ENCODE peak calls at places on chromosomes 16 and 17, in six cellular contexts. J, R, F, L, W and V are unnamed samples.

GRCh38 chr17:44557653-44558285 is 485 bp downstream of the FZD2 start:
- DNase-seq in J (no peak), W (no peak), F (no peak), R (no peak), L (no peak), V (no peak)

GRCh38 chr17:83200231-83200699 is 120.9 kb downstream of the METRNL start:
- DNase-seq in R (no peak), J (no peak), F (no peak), W (no peak), L (no peak), V (no peak)

GRCh38 chr17:72614871-72615626 is 477.4 kb downstream of the SLC39A11 start:
- DNase-seq in W (no peak), R (peak), F (no peak), J (no peak), L (no peak), V (no peak)

GRCh38 chr17:5921919-5922318 is 148.3 kb upstream of the WSCD1 start:
- DNase-seq in W (no peak), R (no peak), L (no peak), J (no peak), F (no peak), V (no peak)

GRCh38 chr17:78044280-78044835 is 84.2 kb downstream of the TMC6 start:
- DNase-seq in L (no peak), F (no peak), R (no peak), J (no peak), W (no peak), V (no peak)

GRCh38 chr16:47979783-47980182 is 176.0 kb downstream of the ABCC12 start:
- DNase-seq in R (no peak), L (no peak), F (no peak), W (no peak), J (no peak), V (no peak)

GRCh38 chr17:65055708-65056638 is 567 bp downstream of the GNA13 start:
- DNase-seq in L (no peak), F (no peak), R (peak), J (peak), W (no peak), V (no peak)

GRCh38 chr16:88341551-88342290 is 41.0 kb upstream of the ZNF469 start:
- DNase-seq in W (no peak), L (no peak), J (no peak), F (no peak), R (no peak), V (no peak)

GRCh38 chr16:22672830-22673210 is 141.1 kb upstream of the HS3ST2 start:
- DNase-seq in R (no peak), J (no peak), L (no peak), F (no peak), W (no peak), V (no peak)

GRCh38 chr16:22670044-22670536 is 143.9 kb upstream of the HS3ST2 start:
- DNase-seq in J (no peak), F (no peak), W (no peak), L (no peak), R (no peak), V (no peak)

GRCh38 chr16:22671301-22672076 is 142.5 kb upstream of the HS3ST2 start:
- DNase-seq in R (no peak), J (no peak), F (no peak), L (no peak), W (no peak), V (no peak)

GRCh38 chr16:22668318-22668717 is 145.6 kb upstream of the HS3ST2 start:
- DNase-seq in F (no peak), W (no peak), J (no peak), R (no peak), L (no peak), V (no peak)

GRCh38 chr16:22670551-22670970 is 143.4 kb upstream of the HS3ST2 start:
- DNase-seq in L (peak), W (peak), F (no peak), J (peak), R (peak), V (peak)
- TF ChIP-seq TAF1 in L (no peak), W (no peak), F (no peak), J (no peak), R (no peak), V (no peak)

GRCh38 chr16:10183606-10183959 is 1.4 kb upstream of the GRIN2A start:
- DNase-seq in W (no peak), L (no peak), F (no peak), J (no peak), R (no peak), V (no peak)

GRCh38 chr16:10180042-10180770 is 2.0 kb downstream of the GRIN2A start:
- DNase-seq in J (no peak), L (no peak), R (no peak), F (no peak), W (no peak), V (no peak)

GRCh38 chr16:10180771-10181163 is 1.5 kb downstream of the GRIN2A start:
- DNase-seq in L (peak), R (peak), J (peak), W (peak), F (no peak), V (peak)

GRCh38 chr16:10182186-10182683 is at the start of gene GRIN2A:
- DNase-seq in L (no peak), W (no peak), J (no peak), F (no peak), R (no peak), V (no peak)

GRCh38 chr16:10181196-10182162 is 749 bp downstream of the GRIN2A start:
- DNase-seq in R (peak), F (no peak), J (peak), W (peak), L (peak), V (peak)
- TF ChIP-seq POLR2A in R (no peak), F (no peak), J (no peak), W (no peak), L (no peak), V (no peak)

GRCh38 chr16:3062553-3062952 is 2.9 kb upstream of the IL32 start:
- DNase-seq in R (no peak), J (peak), L (no peak), W (no peak), F (no peak), V (no peak)

GRCh38 chr16:3066440-3066748 is 954 bp downstream of the IL32 start:
- DNase-seq in F (no peak), W (no peak), R (no peak), L (no peak), J (no peak), V (no peak)

GRCh38 chr16:3065742-3066439 is 451 bp downstream of the IL32 start:
- DNase-seq in L (no peak), W (no peak), F (no peak), R (no peak), J (no peak), V (no peak)

GRCh38 chr16:3063617-3064389 is 1.6 kb upstream of the IL32 start:
- DNase-seq in W (no peak), L (no peak), R (no peak), F (no peak), J (no peak), V (no peak)

GRCh38 chr16:3065069-3065741 is at the start of gene IL32:
- DNase-seq in J (no peak), W (no peak), L (no peak), R (peak), F (no peak), V (no peak)
- TF ChIP-seq POLR2AphosphoS5 in J (no peak), W (no peak), L (peak), R (peak), F (peak), V (no peak)

DNA sequence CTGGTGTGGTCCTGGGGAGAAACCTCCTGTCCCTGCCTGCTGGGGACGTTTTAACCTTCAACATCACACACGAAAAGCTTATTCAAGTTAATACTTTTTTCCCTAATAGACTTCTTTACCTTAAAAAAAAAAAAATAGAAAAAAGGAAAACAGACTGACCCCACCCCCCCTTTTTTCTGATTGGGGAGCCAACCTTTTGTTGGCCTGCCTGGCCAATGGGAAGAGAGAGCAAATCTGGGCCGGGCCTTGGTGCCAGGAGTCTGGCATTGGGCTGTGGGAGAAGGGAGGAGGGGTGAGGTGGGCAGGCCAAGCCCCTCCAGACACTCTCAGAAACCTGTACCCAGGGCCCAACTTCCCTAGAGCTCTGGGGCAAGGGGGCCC is 3.0 kb downstream of the CBX8 start:
- DNase-seq in L (no peak), J (peak), F (no peak), R (no peak), W (no peak), V (no peak)
- TF ChIP-seq TAF1 in L (no peak), J (no peak), F (no peak), R (no peak), W (no peak), V (no peak)

GRCh38 chr17:7325031-7325528 is 4.1 kb downstream of the NEURL4 start:
- DNase-seq in F (no peak), R (no peak), W (no peak), J (no peak), L (no peak), V (peak)
- TF ChIP-seq POLR2A in F (no peak), R (no peak), W (no peak), J (no peak), L (no peak), V (no peak)